ENCODE peak calls at places on chromosomes 13 and 19, in nine cellular contexts. C, T, V, D, R, K, B, G and U are unnamed samples.

GRCh38 chr13:88144580-88144979 is 473.4 kb downstream of the SLITRK5 start:
- DNase-seq in R (no peak), C (no peak), V (no peak), D (no peak), K (no peak), G (no peak), B (no peak), T (no peak), U (no peak)

GRCh38 chr19:7617172-7617571 is 12.2 kb downstream of the XAB2 start:
- DNase-seq in R (no peak), B (no peak), T (no peak), G (no peak), C (no peak), V (no peak), D (no peak), K (no peak), U (no peak)

GRCh38 chr19:36420961-36421748 is 2.7 kb upstream of the ZFP82 start:
- DNase-seq in T (no peak), R (no peak), K (no peak), C (peak; percentile 14), G (peak; percentile 54), D (peak; percentile 14), B (peak; percentile 55), V (no peak), U (no peak)

GRCh38 chr19:45340899-45341453 is 426 bp downstream of the KLC3 start:
- DNase-seq in C (no peak), B (peak; percentile 13), T (no peak), D (no peak), G (peak; percentile 12), V (no peak), K (no peak), R (no peak), U (no peak)

GRCh38 chr13:40777166-40777956 is 6.4 kb upstream of the MRPS31 start:
- DNase-seq in V (peak; percentile 22), R (peak; percentile 49), C (no peak), G (peak; percentile 54), K (no peak), T (peak; percentile 60), B (peak; percentile 72), D (peak; percentile 46), U (peak; percentile 67)

GRCh38 chr13:109271555-109271954 is 514.8 kb downstream of the IRS2 start:
- DNase-seq in K (no peak), D (no peak), C (no peak), T (no peak), G (no peak), R (no peak), B (no peak), V (no peak), U (no peak)

GRCh38 chr19:3132971-3133792 is 2.7 kb upstream of the GNA15 start:
- DNase-seq in C (peak; percentile 12), R (peak; percentile 97), K (peak; percentile 82), V (peak; percentile 85), D (peak; percentile 75), T (peak; percentile 96), B (peak; percentile 37), G (peak; percentile 16), U (peak; percentile 95)

GRCh38 chr13:59750860-59751259 is 412.9 kb downstream of the DIAPH3 start:
- DNase-seq in B (peak; percentile 58), G (peak; percentile 74), V (no peak), R (no peak), K (no peak), T (no peak), C (peak; percentile 75), D (no peak), U (no peak)

GRCh38 chr19:17706750-17707181 is 12.5 kb upstream of the MAP1S start:
- DNase-seq in K (no peak), G (peak; percentile 92), T (no peak), V (no peak), B (peak; percentile 66), D (no peak), C (peak; percentile 12), R (no peak), U (no peak)

GRCh38 chr13:108227651-108228272 is 9.6 kb downstream of the ABHD13 start:
- DNase-seq in T (peak; percentile 32), C (no peak), D (no peak), B (peak; percentile 70), R (peak; percentile 27), K (no peak), G (peak; percentile 33), V (peak; percentile 42), U (peak; percentile 37)

GRCh38 chr13:30718661-30719520 is 16.5 kb upstream of the ALOX5AP start:
- DNase-seq in R (no peak), C (no peak), K (no peak), T (no peak), B (peak; percentile 95), D (no peak), G (peak; percentile 91), V (no peak), U (no peak)

GRCh38 chr13:94332360-94333040 is 147.0 kb downstream of the DCT start:
- DNase-seq in B (no peak), T (no peak), K (no peak), C (no peak), G (peak; percentile 82), R (no peak), D (no peak), V (no peak), U (no peak)

GRCh38 chr13:39496487-39496998 is 106.5 kb downstream of the LHFPL6 start:
- DNase-seq in K (no peak), C (no peak), R (no peak), D (no peak), V (no peak), G (no peak), T (no peak), B (no peak), U (no peak)

GRCh38 chr19:11496391-11497163 is 9.1 kb downstream of the ZNF653 start:
- DNase-seq in D (peak; percentile 65), V (peak; percentile 33), G (peak; percentile 85), T (peak; percentile 79), R (peak; percentile 71), C (no peak), B (peak; percentile 93), K (no peak), U (peak; percentile 42)

GRCh38 chr13:28059214-28059613 is 41.2 kb downstream of the FLT3 start:
- DNase-seq in T (peak; percentile 75), R (peak; percentile 55), K (no peak), V (peak; percentile 1), C (no peak), D (peak; percentile 23), B (peak; percentile 48), G (peak; percentile 32), U (peak; percentile 36)

GRCh38 chr19:17103177-17103576 is 27.6 kb downstream of the MYO9B start:
- DNase-seq in D (no peak), B (peak; percentile 68), R (peak; percentile 30), G (peak; percentile 60), K (no peak), V (no peak), C (no peak), T (peak; percentile 49), U (no peak)

GRCh38 chr19:45420871-45421270 is 2.8 kb downstream of the ERCC1 start:
- DNase-seq in B (no peak), T (no peak), D (no peak), G (no peak), K (no peak), C (no peak), R (no peak), V (no peak), U (no peak)

GRCh38 chr13:75507027-75508001 is 25.3 kb upstream of the TBC1D4 start:
- DNase-seq in D (no peak), V (no peak), T (no peak), B (peak; percentile 29), G (no peak), K (no peak), C (no peak), R (no peak), U (no peak)

GRCh38 chr13:28408235-28408848 is 86.6 kb downstream of the FLT1 start:
- DNase-seq in G (peak; percentile 38), T (no peak), V (no peak), C (no peak), K (no peak), B (no peak), R (peak; percentile 15), D (no peak), U (peak; percentile 95)

GRCh38 chr13:107117327-107118012 is 549.5 kb upstream of the ARGLU1 start:
- DNase-seq in T (no peak), D (no peak), R (no peak), K (no peak), V (no peak), B (no peak), G (peak; percentile 52), C (no peak), U (no peak)

GRCh38 chr13:85019121-85019520 is 780.1 kb downstream of the SLITRK6 start:
- DNase-seq in G (no peak), K (no peak), D (no peak), V (no peak), T (no peak), R (no peak), C (no peak), B (no peak), U (no peak)

GRCh38 chr13:30148171-30148754 is 159.1 kb downstream of the KATNAL1 start:
- DNase-seq in D (peak; percentile 38), C (no peak), V (peak; percentile 73), K (no peak), T (peak; percentile 45), R (peak; percentile 64), G (no peak), B (no peak), U (peak; percentile 90)

GRCh38 chr19:38478273-38478971 is 44.9 kb downstream of the RYR1 start:
- DNase-seq in C (no peak), R (peak; percentile 13), V (no peak), T (peak; percentile 30), K (no peak), G (no peak), D (no peak), B (peak; percentile 7), U (peak; percentile 25)

GRCh38 chr13:114088234-114088633 is 44.2 kb downstream of the RASA3 start:
- DNase-seq in T (no peak), G (no peak), C (no peak), B (no peak), D (peak; percentile 13), R (no peak), V (no peak), K (no peak), U (no peak)

GRCh38 chr13:98372886-98373285 is 195.8 kb upstream of the RNF113B start:
- DNase-seq in T (no peak), B (no peak), K (no peak), D (no peak), R (no peak), C (no peak), G (peak; percentile 68), V (no peak), U (no peak)

GRCh38 chr19:24002256-24002945 is 84.6 kb upstream of the ZNF254 start:
- DNase-seq in D (no peak), C (no peak), G (no peak), K (no peak), T (no peak), B (no peak), V (no peak), R (no peak), U (no peak)

GRCh38 chr13:24982333-24982999 is 113.5 kb upstream of the PABPC3 start:
- DNase-seq in D (no peak), R (no peak), T (no peak), K (no peak), V (no peak), C (no peak), B (no peak), G (no peak), U (no peak)

GRCh38 chr13:29713841-29714240 is 118.4 kb upstream of the SLC7A1 start:
- DNase-seq in T (peak; percentile 7), V (no peak), K (no peak), D (no peak), B (peak; percentile 56), G (no peak), C (no peak), R (no peak), U (no peak)

GRCh38 chr19:35805518-35806102 is 7.0 kb downstream of the PRODH2 start:
- DNase-seq in G (no peak), K (no peak), T (no peak), R (no peak), D (no peak), B (no peak), C (no peak), V (no peak), U (no peak)

GRCh38 chr19:51884713-51885112 is 3.0 kb downstream of the ZNF577 start:
- DNase-seq in K (no peak), D (no peak), V (no peak), B (no peak), T (no peak), G (no peak), C (no peak), R (no peak), U (no peak)

GRCh38 chr13:43661321-43661720 is 125.5 kb downstream of the ENOX1 start:
- DNase-seq in B (no peak), R (no peak), T (no peak), V (no peak), K (no peak), D (no peak), G (no peak), C (no peak), U (no peak)